ENCODE peak calls at places on chromosomes 11 and 22, in ten cellular contexts. E is sigmoid colon; P is lower lobe of right lung; B is CD4-positive, alpha-beta memory T cell; T is GM12878; V is CD8-positive, alpha-beta memory T cell; H is psoas muscle; C is neuronal stem cell; S is thoracic aorta; R is OCI-LY7. L is an unnamed sample. For H3K36me3, the result is how much of the 10 kb centered on the place peaks cover.

GRCh38 chr11:10641314-10642206 is 52.0 kb downstream of the IRAG1 start:
- DNase-seq in R (peak), H (no peak), S (no peak), C (no peak), E (no peak), T (peak), B (no peak), P (no peak), V (no peak), L (no peak)

GRCh38 chr11:46321757-46322156 is 25.5 kb upstream of the DGKZ start:
- DNase-seq in B (no peak), V (no peak), S (no peak), E (no peak), C (no peak), T (no peak), H (no peak), P (no peak), R (no peak), L (no peak)

GRCh38 chr11:111170761-111171379 is 74.7 kb upstream of the POU2AF2 start:
- DNase-seq in E (no peak), H (no peak), V (no peak), C (no peak), T (no peak), R (no peak), P (no peak), S (no peak), B (no peak), L (no peak)

GRCh38 chr11:92954003-92954402 is 15.4 kb upstream of the MTNR1B start:
- DNase-seq in C (no peak), E (no peak), T (no peak), S (no peak), P (no peak), B (no peak), R (no peak), H (no peak), V (no peak), L (no peak)

GRCh38 chr11:34773826-34774225 is 142.4 kb downstream of the APIP start:
- DNase-seq in B (no peak), H (no peak), E (no peak), T (no peak), P (no peak), C (no peak), V (no peak), R (no peak), S (no peak), L (no peak)

GRCh38 chr22:22226448-22227187 is 18.0 kb upstream of the VPREB1 start:
- DNase-seq in C (no peak), S (no peak), H (no peak), R (no peak), V (no peak), E (no peak), B (no peak), T (no peak), P (no peak), L (no peak)

GRCh38 chr11:107563702-107564101 is 1.8 kb downstream of the ALKBH8 start:
- DNase-seq in S (no peak), P (no peak), V (no peak), C (no peak), E (no peak), B (peak), R (peak), H (peak), T (no peak), L (no peak)

GRCh38 chr11:9461760-9462134 is 935 bp downstream of the ZNF143 start:
- DNase-seq in H (no peak), S (no peak), B (peak), V (no peak), T (no peak), C (no peak), R (peak), P (no peak), E (no peak), L (no peak)

GRCh38 chr11:59769828-59770227 is 14.7 kb downstream of the STX3 start:
- DNase-seq in V (no peak), R (no peak), S (no peak), P (no peak), E (no peak), B (no peak), C (no peak), T (no peak), H (no peak), L (no peak)

GRCh38 chr11:77205467-77206263 is 77.6 kb downstream of the MYO7A start:
- DNase-seq in B (no peak), H (no peak), S (no peak), R (no peak), E (no peak), C (no peak), T (no peak), V (no peak), P (no peak), L (no peak)

GRCh38 chr11:46513934-46514342 is 79.9 kb downstream of the AMBRA1 start:
- DNase-seq in E (peak), B (no peak), V (no peak), P (no peak), T (no peak), H (peak), R (no peak), C (no peak), S (no peak), L (no peak)

GRCh38 chr22:49232319-49233067 is 595.2 kb downstream of the BRD1 start:
- DNase-seq in B (no peak), R (no peak), P (no peak), T (no peak), V (no peak), C (peak), E (no peak), H (no peak), S (no peak), L (no peak)

GRCh38 chr11:124707813-124708212 is 31.9 kb upstream of the NRGN start:
- DNase-seq in T (no peak), P (no peak), V (no peak), R (no peak), E (no peak), H (no peak), B (no peak), S (no peak), C (no peak), L (no peak)

GRCh38 chr11:95556011-95556341 is 233.6 kb downstream of the FAM76B start:
- DNase-seq in T (no peak), V (no peak), E (no peak), R (no peak), P (no peak), S (no peak), H (no peak), B (no peak), C (no peak), L (no peak)

GRCh38 chr11:133941546-133941945 is 15.2 kb downstream of the IGSF9B start:
- DNase-seq in E (no peak), R (no peak), V (no peak), B (no peak), P (no peak), H (no peak), T (no peak), S (no peak), C (no peak), L (no peak)

GRCh38 chr22:42196454-42196853 is 65.8 kb upstream of the CYP2D6 start:
- DNase-seq in B (no peak), S (no peak), E (no peak), C (no peak), R (no peak), P (no peak), V (no peak), T (no peak), H (no peak), L (no peak)

GRCh38 chr22:20563464-20563906 is 56.1 kb downstream of the MED15 start:
- DNase-seq in E (peak), C (no peak), B (no peak), H (no peak), R (no peak), V (no peak), S (no peak), T (no peak), P (no peak), L (no peak)

GRCh38 chr22:20565761-20566160 is 58.4 kb downstream of the MED15 start:
- DNase-seq in B (no peak), R (no peak), C (no peak), H (no peak), P (no peak), S (no peak), T (no peak), E (peak), V (no peak), L (no peak)

GRCh38 chr22:20562607-20563463 is 55.4 kb downstream of the MED15 start:
- DNase-seq in H (no peak), C (no peak), E (peak), T (no peak), R (no peak), B (no peak), S (no peak), P (no peak), V (no peak), L (no peak)

GRCh38 chr22:20565079-20565734 is 57.8 kb downstream of the MED15 start:
- DNase-seq in P (no peak), V (no peak), H (no peak), B (no peak), R (no peak), C (no peak), S (no peak), T (no peak), E (peak), L (no peak)

DNA sequence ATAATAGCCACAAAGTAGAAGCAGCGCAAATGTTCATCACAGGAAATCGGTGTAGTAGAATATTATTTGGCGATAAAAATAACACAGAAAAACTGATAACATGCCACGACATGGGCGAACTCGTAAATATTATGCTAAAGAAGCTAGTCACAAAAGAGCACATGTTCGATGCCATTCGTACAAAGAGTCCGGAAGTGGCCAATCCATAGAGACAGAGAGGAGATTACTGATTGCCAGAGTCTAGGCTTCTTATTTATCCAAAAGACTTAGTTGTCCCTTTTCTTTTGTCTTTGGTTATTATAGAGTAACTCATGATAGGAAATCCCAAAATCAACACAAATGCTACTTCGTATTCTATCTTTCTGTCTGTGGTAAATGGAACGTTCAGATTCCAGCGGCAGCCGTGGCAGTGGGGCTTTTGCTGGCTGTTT is 56.5 kb downstream of the MED15 start:
- DNase-seq in B (no peak), R (no peak), C (no peak), S (no peak), E (peak), T (no peak), P (no peak), V (no peak), H (no peak), L (no peak)
- H3K36me3 ChIP-seq in B (under half), R (half or more), C (under half), S (under half), E (under half), T (under half), P (half or more), V (under half), H (under half), L (under half)

DNA sequence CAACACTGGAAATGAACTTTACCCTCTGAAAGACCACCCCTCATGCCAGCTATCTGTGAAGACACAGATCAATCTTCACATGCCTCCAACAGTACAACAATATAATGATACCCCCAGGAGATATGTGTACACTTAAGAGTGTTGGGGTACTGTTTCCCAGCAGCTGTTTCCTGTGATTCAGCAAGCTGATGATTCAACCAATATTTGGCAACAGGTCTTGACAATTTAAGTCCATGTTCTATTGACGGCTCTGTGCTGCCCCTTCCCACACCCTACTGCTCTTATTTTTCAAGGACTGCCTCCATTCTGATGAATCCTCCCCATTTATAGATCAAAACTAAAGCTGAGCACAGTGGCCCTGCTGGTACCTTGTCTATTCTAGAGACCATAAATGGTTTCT is 6.6 kb downstream of the SNX19 start:
- DNase-seq in C (no peak), S (no peak), H (no peak), V (no peak), E (no peak), P (no peak), T (no peak), B (no peak), R (no peak), L (no peak)
- H3K36me3 ChIP-seq in C (under half), S (under half), H (under half), V (under half), E (half or more), P (half or more), T (under half), B (under half), R (half or more), L (under half)

GRCh38 chr11:43393765-43394355 is 35.1 kb downstream of the TTC17 start:
- DNase-seq in S (no peak), E (no peak), P (no peak), T (no peak), B (no peak), H (no peak), V (no peak), R (no peak), C (no peak), L (no peak)
- H3K36me3 ChIP-seq in S (under half), E (under half), P (half or more), T (under half), B (under half), H (under half), V (under half), R (half or more), C (under half), L (under half)

DNA sequence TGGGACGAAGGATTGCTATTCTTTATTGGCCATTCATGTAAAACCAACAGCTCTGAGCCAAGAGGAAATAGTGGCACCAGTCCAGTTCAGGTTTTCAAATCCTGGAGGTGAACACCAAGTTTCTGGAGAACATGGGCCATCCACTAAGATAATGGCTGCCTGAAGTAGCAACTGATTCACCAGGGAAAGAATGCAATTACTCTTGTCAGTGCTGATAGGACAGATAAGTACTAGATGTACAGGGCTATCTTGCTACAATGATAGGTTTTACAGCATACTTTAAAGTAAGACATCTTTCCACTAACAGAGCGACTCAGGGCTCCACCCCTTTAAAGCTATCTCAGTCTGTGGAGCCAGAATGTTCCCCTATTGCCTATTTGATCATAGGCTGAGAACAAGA is 36.8 kb upstream of the APOA1 start:
- DNase-seq in P (no peak), R (no peak), S (no peak), C (no peak), V (no peak), E (no peak), B (no peak), H (no peak), T (no peak), L (no peak)
- H3K36me3 ChIP-seq in P (half or more), R (half or more), S (under half), C (under half), V (under half), E (under half), B (half or more), H (under half), T (under half), L (under half)